ENCODE peak calls at places on chromosomes 2 and 18, in four cellular contexts. D is K562, I is GM12878, G is HepG2. W is an unnamed sample.
A peak's percentile ranks its signal among the peaks of the same experiment; 100 is the strongest.

GRCh38 chr2:188199716-188200128 is 92.0 kb upstream of the GULP1 start:
- DNase-seq in D (no peak), I (no peak), G (peak; percentile 15), W (no peak)

GRCh38 chr2:152620218-152620617 is 97.0 kb downstream of the PRPF40A start:
- DNase-seq in G (no peak), D (no peak), I (no peak), W (no peak)

GRCh38 chr2:226994775-226995174 is 158.9 kb downstream of the RHBDD1 start:
- DNase-seq in I (no peak), G (peak; percentile 23), D (no peak), W (no peak)

GRCh38 chr2:122734756-122735155 is 979.3 kb downstream of the TSN start:
- DNase-seq in G (no peak), D (no peak), I (no peak), W (no peak)

GRCh38 chr2:120381192-120381591 is 35.3 kb downstream of the INHBB start:
- DNase-seq in D (no peak), G (no peak), I (no peak), W (no peak)

GRCh38 chr2:183359867-183360266 is 235.6 kb downstream of the NUP35 start:
- DNase-seq in G (no peak), I (no peak), D (no peak), W (no peak)

GRCh38 chr2:25218134-25218533 is 49.8 kb upstream of the POMC start:
- DNase-seq in I (no peak), G (no peak), D (no peak), W (no peak)

GRCh38 chr2:177622516-177622915 is 229.9 kb downstream of the AGPS start:
- DNase-seq in I (no peak), G (peak; percentile 30), D (no peak), W (no peak)

GRCh38 chr2:31127931-31128330 is 10.3 kb downstream of the GALNT14 start:
- DNase-seq in I (no peak), D (no peak), G (no peak), W (no peak)

GRCh38 chr2:190359896-190360376 is 16.5 kb downstream of the INPP1 start:
- DNase-seq in G (peak; percentile 51), I (no peak), D (no peak), W (no peak)

GRCh38 chr2:15986068-15986560 is 45.8 kb downstream of the MYCN start:
- DNase-seq in I (no peak), G (no peak), D (no peak), W (no peak)

GRCh38 chr18:59876310-59876626 is 23.5 kb upstream of the PMAIP1 start:
- DNase-seq in G (no peak), I (peak; percentile 86), D (no peak), W (no peak)

GRCh38 chr2:237576974-237577373 is 10.6 kb downstream of the PRLH start:
- DNase-seq in G (no peak), I (no peak), D (no peak), W (no peak)

GRCh38 chr2:142037744-142038143 is 93.1 kb downstream of the LRP1B start:
- DNase-seq in D (no peak), I (no peak), G (no peak), W (peak; percentile 9)

GRCh38 chr2:108958632-108959341 is 30.2 kb downstream of the EDAR start:
- DNase-seq in G (no peak), I (no peak), D (no peak), W (no peak)

GRCh38 chr2:203887680-203888079 is 20.1 kb downstream of the CTLA4 start:
- DNase-seq in I (no peak), G (no peak), D (no peak), W (no peak)

GRCh38 chr2:187360286-187360685 is 87.8 kb downstream of the CALCRL start:
- DNase-seq in D (no peak), I (no peak), G (no peak), W (no peak)

GRCh38 chr2:233832869-233833812 is 21.2 kb downstream of the HJURP start:
- DNase-seq in G (peak; percentile 54), D (peak; percentile 20), I (no peak), W (peak; percentile 21)

GRCh38 chr18:55318864-55319516 is 269.0 kb downstream of the TCF4 start:
- DNase-seq in G (no peak), I (no peak), D (no peak), W (no peak)

GRCh38 chr2:12717988-12718661 is 1.4 kb downstream of the TRIB2 start:
- DNase-seq in G (no peak), I (no peak), D (peak; percentile 36), W (no peak)

GRCh38 chr2:238699307-238700121 is 148.4 kb upstream of the TWIST2 start:
- DNase-seq in G (no peak), I (no peak), D (no peak), W (no peak)

GRCh38 chr2:200127852-200128251 is 172.5 kb downstream of the MAIP1 start:
- DNase-seq in I (no peak), D (no peak), G (peak; percentile 68), W (no peak)

GRCh38 chr18:62505669-62506494 is 16.9 kb upstream of the ZCCHC2 start:
- DNase-seq in I (peak; percentile 78), G (no peak), D (no peak), W (no peak)

GRCh38 chr2:218086493-218086892 is 17.4 kb downstream of the RUFY4 start:
- DNase-seq in D (no peak), G (no peak), I (no peak), W (no peak)

GRCh38 chr2:179201884-179202283 is 62.7 kb downstream of the SESTD1 start:
- DNase-seq in D (no peak), G (no peak), I (no peak), W (no peak)

GRCh38 chr18:55266981-55267380 is 307.7 kb upstream of the CCDC68 start:
- DNase-seq in G (no peak), D (no peak), I (no peak), W (no peak)

GRCh38 chr2:128644745-128645256 is 326.1 kb upstream of the HS6ST1 start:
- DNase-seq in I (no peak), D (no peak), G (no peak), W (no peak)

GRCh38 chr2:5695641-5696350 is 3.6 kb downstream of the SOX11 start:
- DNase-seq in I (no peak), G (no peak), D (no peak), W (no peak)

GRCh38 chr2:67917332-67918054 is 145.3 kb downstream of the C1D start:
- DNase-seq in G (no peak), I (no peak), D (no peak), W (no peak)

GRCh38 chr2:176002684-176003225 is 688 bp upstream of the LNPK start:
- DNase-seq in D (peak; percentile 58), I (no peak), G (peak; percentile 21), W (peak; percentile 33)

GRCh38 chr18:13437801-13438506 is 219.4 kb downstream of the LDLRAD4 start:
- DNase-seq in D (no peak), I (no peak), G (no peak), W (no peak)

GRCh38 chr2:84958135-84959044 is 12.6 kb upstream of the KCMF1 start:
- DNase-seq in G (peak; percentile 80), D (no peak), I (no peak), W (peak; percentile 37)

GRCh38 chr18:23209031-23209430 is 73.7 kb downstream of the CABLES1 start:
- DNase-seq in D (no peak), G (peak; percentile 53), I (no peak), W (no peak)

DNA sequence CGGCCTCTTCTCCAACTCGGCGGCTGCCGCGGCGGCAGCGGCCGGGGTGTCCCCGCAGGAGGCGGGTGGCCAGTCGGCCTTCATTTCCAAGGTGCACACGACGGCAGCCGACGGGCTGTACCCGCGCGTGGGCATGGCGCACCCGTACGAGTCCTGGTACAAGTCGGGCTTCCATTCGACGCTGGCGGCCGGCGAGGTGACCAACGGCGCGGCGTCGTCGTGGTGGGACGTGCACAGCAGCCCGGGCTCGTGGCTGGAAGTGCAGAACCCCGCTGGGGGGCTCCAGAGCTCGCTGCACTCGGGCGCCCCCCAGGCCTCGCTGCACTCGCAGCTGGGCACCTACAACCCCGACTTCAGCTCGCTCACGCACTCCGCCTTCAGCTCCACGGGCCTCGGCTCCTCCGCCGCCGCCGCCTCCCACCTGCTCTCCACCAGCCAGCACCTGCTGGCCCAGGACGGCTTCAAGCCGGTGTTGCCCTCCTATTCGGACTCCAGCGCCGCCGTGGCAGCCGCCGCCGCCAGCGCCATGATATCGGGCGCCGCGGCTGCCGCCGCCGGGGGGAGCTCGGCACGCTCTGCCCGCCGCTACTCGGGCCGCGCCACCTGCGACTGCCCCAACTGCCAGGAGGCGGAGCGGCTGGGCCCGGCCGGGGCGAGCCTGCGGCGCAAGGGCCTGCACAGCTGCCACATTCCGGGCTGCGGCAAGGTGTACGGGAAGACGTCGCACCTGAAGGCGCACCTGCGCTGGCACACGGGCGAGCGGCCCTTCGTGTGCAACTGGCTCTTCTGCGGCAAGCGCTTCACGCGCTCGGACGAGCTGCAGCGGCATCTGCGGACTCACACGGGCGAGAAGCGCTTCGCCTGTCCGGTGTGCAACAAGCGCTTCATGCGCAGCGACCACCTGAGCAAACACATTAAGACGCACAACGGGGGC is 1.9 kb downstream of the SP9 start:
- DNase-seq in D (peak; percentile 79), I (no peak), G (peak; percentile 38), W (peak; percentile 55)
- TF ChIP-seq TARDBP in D (no peak), I (no peak), G (no peak), W (no peak)

DNA sequence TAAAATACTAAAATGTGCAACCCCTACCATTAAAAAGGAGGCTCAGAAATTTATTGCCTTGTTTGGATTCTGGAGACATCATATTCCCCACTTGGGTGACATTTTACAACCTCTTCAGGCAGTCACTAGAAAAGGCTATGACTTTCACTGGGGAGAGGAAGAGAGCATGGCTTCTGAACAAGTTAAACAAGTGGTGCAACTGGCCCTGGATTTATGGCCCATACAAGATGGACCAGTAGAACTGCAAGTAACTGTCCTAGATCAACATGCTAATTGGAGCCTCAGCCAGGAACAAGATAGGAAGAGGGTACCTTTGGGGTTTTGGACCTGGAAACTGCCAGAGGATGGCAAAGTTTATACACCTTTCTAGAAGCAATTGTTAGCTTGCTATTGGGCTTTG is 4.0 kb upstream of the DSG2 start:
- DNase-seq in I (no peak), D (no peak), G (no peak), W (no peak)
- TF ChIP-seq TARDBP in I (no peak), D (no peak), G (no peak), W (no peak)

GRCh38 chr2:19312949-19313348 is 45.5 kb downstream of the OSR1 start:
- DNase-seq in G (peak; percentile 51), I (no peak), D (no peak), W (peak; percentile 21)
- TF ChIP-seq TARDBP in G (no peak), I (no peak), D (no peak), W (no peak)

GRCh38 chr2:138030459-138030858 is 66.2 kb downstream of the HNMT start:
- DNase-seq in D (no peak), I (peak; percentile 38), G (no peak), W (no peak)
- TF ChIP-seq TARDBP in D (no peak), I (no peak), G (no peak), W (no peak)

W was measured in HEK293T.